ENCODE peak calls at places on chromosome 14, in four cellular contexts. G is GM06990, D is MM.1S, F is NCI-H1048. J is an unnamed sample.

GRCh38 chr14:101927859-101928258 is 36.5 kb upstream of the DYNC1H1 start:
- DNase-seq in G (no peak), D (no peak), F (no peak), J (no peak)

GRCh38 chr14:59904184-59904583 is 15.8 kb upstream of the LRRC9 start:
- DNase-seq in G (no peak), D (no peak), F (no peak), J (no peak)

GRCh38 chr14:74562515-74563232 is 49.4 kb downstream of the LTBP2 start:
- DNase-seq in G (no peak), D (no peak), F (no peak), J (no peak)

GRCh38 chr14:96055753-96056508 is 16.8 kb downstream of the C14orf132 start:
- DNase-seq in G (no peak), D (no peak), F (no peak), J (no peak)

GRCh38 chr14:92973265-92973797 is 50.4 kb downstream of the CHGA start:
- DNase-seq in G (no peak), D (no peak), F (no peak), J (peak; percentile 18)

GRCh38 chr14:34629344-34629656 is 648 bp downstream of the SNX6 start:
- DNase-seq in G (no peak), D (no peak), F (no peak), J (no peak)

GRCh38 chr14:91253795-91254323 is 9.4 kb upstream of the GPR68 start:
- DNase-seq in G (no peak), D (no peak), F (no peak), J (no peak)

GRCh38 chr14:101707285-101707842 is 54.1 kb upstream of the PPP2R5C start:
- DNase-seq in G (peak; percentile 35), D (peak; percentile 61), F (peak; percentile 39), J (peak; percentile 83)

GRCh38 chr14:100867631-100868315 is 35.7 kb downstream of the RTL1 start:
- DNase-seq in G (no peak), D (no peak), F (no peak), J (no peak)

GRCh38 chr14:64801800-64802199 is 77.9 kb downstream of the SPTB start:
- DNase-seq in G (no peak), D (no peak), F (no peak), J (peak; percentile 11)

GRCh38 chr14:89206426-89206825 is 210.6 kb downstream of the FOXN3 start:
- DNase-seq in G (no peak), D (no peak), F (no peak), J (no peak)

GRCh38 chr14:39431416-39432178 is 636 bp downstream of the FBXO33 start:
- DNase-seq in G (peak; percentile 72), D (peak; percentile 20), F (no peak), J (peak; percentile 74)

GRCh38 chr14:57066887-57067513 is 201.7 kb downstream of the EXOC5 start:
- DNase-seq in G (peak; percentile 9), D (peak; percentile 36), F (no peak), J (peak; percentile 54)

GRCh38 chr14:58817846-58818245 is 180.1 kb downstream of the DACT1 start:
- DNase-seq in G (no peak), D (no peak), F (no peak), J (no peak)

GRCh38 chr14:52363001-52363704 is 49.0 kb downstream of the PTGER2 start:
- DNase-seq in G (no peak), D (no peak), F (no peak), J (no peak)

GRCh38 chr14:91294153-91294552 is 49.6 kb upstream of the GPR68 start:
- DNase-seq in G (no peak), D (no peak), F (no peak), J (no peak)